ENCODE peak calls at places on chromosomes 4 and X, in five cellular contexts. K, T, N, F and X are unnamed samples.

GRCh38 chr4:182454440-182455013 is 211.3 kb downstream of the TENM3 start:
- DNase-seq in K (no peak), T (peak), N (no peak), F (no peak), X (no peak)

GRCh38 chr4:104592894-104593470 is 98.3 kb upstream of the CXXC4 start:
- DNase-seq in K (no peak), T (peak), N (no peak), F (no peak), X (no peak)

GRCh38 chr4:20337261-20337664 is 85.6 kb downstream of the SLIT2 start:
- DNase-seq in K (no peak), T (peak), N (no peak), F (no peak), X (no peak)

GRCh38 chrX:71298119-71298518 is 3.4 kb upstream of the ITGB1BP2 start:
- DNase-seq in K (no peak), T (no peak), N (no peak), F (no peak), X (no peak)

GRCh38 chrX:68232206-68232605 is 201.1 kb downstream of the OPHN1 start:
- DNase-seq in K (no peak), T (no peak), N (no peak), F (no peak), X (no peak)

GRCh38 chrX:118824173-118824782 is 654 bp downstream of the ZCCHC12 start:
- DNase-seq in K (peak), T (no peak), N (no peak), F (no peak), X (no peak)

GRCh38 chr4:4578981-4579380 is 37.1 kb upstream of the STX18 start:
- DNase-seq in K (no peak), T (no peak), N (no peak), F (no peak), X (peak)

GRCh38 chr4:152738812-152739211 is 40.7 kb downstream of the TIGD4 start:
- DNase-seq in K (no peak), T (peak), N (no peak), F (no peak), X (no peak)

GRCh38 chr4:71095141-71095939 is 101.9 kb downstream of the DCK start:
- DNase-seq in K (no peak), T (no peak), N (no peak), F (no peak), X (no peak)

GRCh38 chr4:40185830-40186664 is 10.8 kb upstream of the RHOH start:
- DNase-seq in K (no peak), T (peak), N (no peak), F (peak), X (no peak)

GRCh38 chrX:39766882-39767281 is 330.9 kb downstream of the BCOR start:
- DNase-seq in K (peak), T (no peak), N (no peak), F (no peak), X (no peak)

GRCh38 chrX:110210417-110211139 is 107.3 kb downstream of the AMMECR1 start:
- DNase-seq in K (no peak), T (peak), N (no peak), F (no peak), X (peak)

GRCh38 chr4:167868163-167868562 is 224.2 kb upstream of the ANXA10 start:
- DNase-seq in K (no peak), T (peak), N (no peak), F (no peak), X (no peak)

GRCh38 chr4:52704133-52704532 is 45.0 kb upstream of the USP46 start:
- DNase-seq in K (no peak), T (peak), N (no peak), F (no peak), X (no peak)

GRCh38 chr4:71732706-71733105 is 51.2 kb downstream of the GC start:
- DNase-seq in K (peak), T (peak), N (peak), F (no peak), X (peak)

GRCh38 chr4:23789765-23790164 is 100.1 kb downstream of the PPARGC1A start:
- DNase-seq in K (no peak), T (peak), N (no peak), F (no peak), X (peak)

GRCh38 chr4:168731006-168731636 is 234.3 kb downstream of the PALLD start:
- DNase-seq in K (no peak), T (peak), N (no peak), F (no peak), X (no peak)

GRCh38 chrX:53711446-53711845 is 24.9 kb upstream of the HUWE1 start:
- DNase-seq in K (no peak), T (no peak), N (no peak), F (no peak), X (no peak)

GRCh38 chr4:30386266-30386895 is 333.8 kb upstream of the PCDH7 start:
- DNase-seq in K (no peak), T (peak), N (no peak), F (no peak), X (no peak)

GRCh38 chr4:87150498-87151261 is 69.7 kb downstream of the KLHL8 start:
- DNase-seq in K (peak), T (peak), N (peak), F (peak), X (peak)

GRCh38 chrX:47230136-47230868 is 2.5 kb upstream of the USP11 start:
- DNase-seq in K (no peak), T (no peak), N (no peak), F (no peak), X (no peak)

GRCh38 chrX:148495156-148495555 is 5.3 kb upstream of the AFF2 start:
- DNase-seq in K (no peak), T (no peak), N (no peak), F (no peak), X (no peak)

GRCh38 chr4:14441550-14441949 is 560.7 kb upstream of the CPEB2 start:
- DNase-seq in K (no peak), T (no peak), N (no peak), F (no peak), X (no peak)

GRCh38 chrX:147646949-147647717 is 264.6 kb upstream of the FMR1 start:
- DNase-seq in K (no peak), T (no peak), N (no peak), F (no peak), X (no peak)

GRCh38 chr4:25549413-25549812 is 106.2 kb upstream of the SLC34A2 start:
- DNase-seq in K (no peak), T (no peak), N (no peak), F (no peak), X (no peak)

GRCh38 chr4:79049840-79050520 is 110.7 kb upstream of the PAQR3 start:
- DNase-seq in K (peak), T (no peak), N (no peak), F (no peak), X (no peak)

GRCh38 chr4:51884055-51884454 is 41.1 kb downstream of the DCUN1D4 start:
- DNase-seq in K (no peak), T (no peak), N (no peak), F (no peak), X (no peak)

GRCh38 chr4:56619160-56619559 is 61.9 kb downstream of the HOPX start:
- DNase-seq in K (peak), T (peak), N (no peak), F (no peak), X (no peak)
- TF ChIP-seq MXI1 in K (no peak), T (no peak), N (no peak), F (no peak), X (no peak)

GRCh38 chr4:122480023-122480422 is 23.5 kb upstream of the IL2 start:
- DNase-seq in K (no peak), T (peak), N (peak), F (no peak), X (peak)
- TF ChIP-seq MXI1 in K (no peak), T (no peak), N (no peak), F (no peak), X (no peak)

GRCh38 chrX:72348247-72348979 is 42.7 kb upstream of the CITED1 start:
- DNase-seq in K (no peak), T (no peak), N (no peak), F (no peak), X (no peak)
- TF ChIP-seq MXI1 in K (no peak), T (no peak), N (no peak), F (no peak), X (no peak)

DNA sequence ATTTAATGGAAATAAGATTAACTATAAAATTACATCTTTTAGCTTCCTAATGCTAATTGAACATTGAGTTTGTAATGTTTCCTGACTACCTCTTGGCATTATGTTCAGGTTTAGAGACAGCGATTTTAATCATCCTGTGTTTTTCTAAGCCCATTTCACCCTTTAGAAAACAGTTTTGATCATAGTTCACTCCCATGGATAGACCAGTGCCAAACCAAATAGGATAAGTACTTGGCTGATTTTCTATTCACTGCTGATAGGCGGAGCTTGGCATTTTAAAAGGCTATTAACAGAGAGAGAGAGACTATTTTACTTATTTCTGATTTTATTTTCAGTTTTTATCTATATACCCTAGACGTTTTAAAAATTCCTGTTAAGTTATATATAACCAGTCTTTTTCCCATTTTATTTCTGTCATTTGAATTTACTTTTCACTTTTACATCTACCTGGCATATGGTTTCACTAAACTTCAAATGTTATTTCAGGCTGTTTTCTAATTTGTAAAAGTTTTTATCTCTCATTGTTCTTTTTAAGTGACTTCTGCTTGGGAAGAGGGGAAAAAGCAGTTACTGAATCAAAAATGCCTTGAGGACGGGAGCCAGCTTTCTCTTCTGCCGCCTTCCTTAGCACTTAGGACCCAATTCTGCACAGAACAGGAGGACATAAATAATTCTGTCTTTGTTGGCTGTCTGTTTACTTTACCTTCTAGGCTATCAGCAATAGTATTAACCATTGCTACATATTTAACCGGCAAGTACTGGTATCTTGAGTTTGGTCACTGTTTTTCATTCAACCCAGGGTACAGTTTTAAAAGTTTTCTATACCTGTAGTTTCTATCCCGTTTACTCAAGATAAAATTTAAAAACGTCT is 46.4 kb downstream of the SGMS2 start:
- DNase-seq in K (no peak), T (no peak), N (no peak), F (no peak), X (peak)
- TF ChIP-seq MXI1 in K (no peak), T (no peak), N (no peak), F (no peak), X (no peak)